ENCODE peak calls at places on chromosomes 6 and 20, in eight cellular contexts. A, C, I, W, S, O, T and D are unnamed samples.

GRCh38 chr6:7249391-7249790 is 63.6 kb downstream of the SSR1 start:
- DNase-seq in A (no peak), T (no peak), S (no peak), W (no peak), I (no peak), O (no peak), C (no peak), D (no peak)

GRCh38 chr6:167825759-167826229 is 917 bp upstream of the AFDN start:
- DNase-seq in W (peak; percentile 78), O (peak; percentile 85), S (peak; percentile 92), I (peak; percentile 80), C (peak; percentile 86), A (peak; percentile 35), T (peak; percentile 52), D (peak; percentile 86)

GRCh38 chr6:99943846-99944245 is 50.2 kb downstream of the MCHR2 start:
- DNase-seq in A (no peak), O (no peak), W (no peak), I (no peak), S (peak; percentile 4), T (no peak), C (no peak), D (no peak)

GRCh38 chr6:154962751-154963150 is 32.4 kb upstream of the TIAM2 start:
- DNase-seq in W (no peak), O (no peak), C (no peak), T (peak; percentile 40), A (no peak), S (no peak), I (no peak), D (no peak)

GRCh38 chr20:63809856-63810255 is 21.2 kb downstream of the ZBTB46 start:
- DNase-seq in S (no peak), W (no peak), T (no peak), A (no peak), I (no peak), C (no peak), O (no peak), D (no peak)

GRCh38 chr20:33875055-33875454 is 63.9 kb downstream of the CHMP4B start:
- DNase-seq in A (no peak), S (no peak), I (no peak), W (no peak), T (no peak), O (peak; percentile 72), C (no peak), D (peak; percentile 83)

GRCh38 chr6:30151580-30151979 is 9.4 kb downstream of the TRIM10 start:
- DNase-seq in W (no peak), A (no peak), S (no peak), O (no peak), I (no peak), C (peak; percentile 57), T (no peak), D (no peak)

GRCh38 chr20:48190757-48191156 is 405.5 kb upstream of the SULF2 start:
- DNase-seq in C (no peak), S (no peak), A (no peak), O (peak; percentile 40), I (no peak), W (no peak), T (no peak), D (no peak)

GRCh38 chr6:138774370-138774769 is 801 bp downstream of the CCDC28A start:
- DNase-seq in W (no peak), S (no peak), I (no peak), O (no peak), A (no peak), T (no peak), C (no peak), D (no peak)

GRCh38 chr20:62523473-62524203 is 47.8 kb upstream of the GATA5 start:
- DNase-seq in A (peak; percentile 49), S (peak; percentile 69), W (no peak), I (no peak), T (peak; percentile 80), O (no peak), C (peak; percentile 99), D (no peak)

GRCh38 chr20:4045741-4046140 is 30.4 kb upstream of the RNF24 start:
- DNase-seq in C (no peak), I (no peak), T (no peak), O (no peak), A (no peak), S (no peak), W (no peak), D (no peak)

GRCh38 chr6:141261016-141261671 is 871.6 kb upstream of the GJE1 start:
- DNase-seq in W (no peak), I (no peak), C (no peak), A (no peak), O (no peak), T (no peak), S (no peak), D (peak; percentile 67)

GRCh38 chr20:49999329-49999728 is 16.5 kb downstream of the SNAI1 start:
- DNase-seq in C (no peak), W (no peak), S (no peak), I (no peak), O (no peak), A (no peak), T (no peak), D (no peak)

GRCh38 chr20:48294196-48294595 is 508.9 kb upstream of the SULF2 start:
- DNase-seq in I (no peak), O (no peak), C (no peak), S (no peak), T (no peak), W (no peak), A (no peak), D (no peak)

GRCh38 chr6:166736606-166737005 is 109.6 kb upstream of the RPS6KA2 start:
- DNase-seq in S (no peak), T (no peak), I (no peak), W (no peak), O (no peak), A (peak; percentile 64), C (no peak), D (no peak)

DNA sequence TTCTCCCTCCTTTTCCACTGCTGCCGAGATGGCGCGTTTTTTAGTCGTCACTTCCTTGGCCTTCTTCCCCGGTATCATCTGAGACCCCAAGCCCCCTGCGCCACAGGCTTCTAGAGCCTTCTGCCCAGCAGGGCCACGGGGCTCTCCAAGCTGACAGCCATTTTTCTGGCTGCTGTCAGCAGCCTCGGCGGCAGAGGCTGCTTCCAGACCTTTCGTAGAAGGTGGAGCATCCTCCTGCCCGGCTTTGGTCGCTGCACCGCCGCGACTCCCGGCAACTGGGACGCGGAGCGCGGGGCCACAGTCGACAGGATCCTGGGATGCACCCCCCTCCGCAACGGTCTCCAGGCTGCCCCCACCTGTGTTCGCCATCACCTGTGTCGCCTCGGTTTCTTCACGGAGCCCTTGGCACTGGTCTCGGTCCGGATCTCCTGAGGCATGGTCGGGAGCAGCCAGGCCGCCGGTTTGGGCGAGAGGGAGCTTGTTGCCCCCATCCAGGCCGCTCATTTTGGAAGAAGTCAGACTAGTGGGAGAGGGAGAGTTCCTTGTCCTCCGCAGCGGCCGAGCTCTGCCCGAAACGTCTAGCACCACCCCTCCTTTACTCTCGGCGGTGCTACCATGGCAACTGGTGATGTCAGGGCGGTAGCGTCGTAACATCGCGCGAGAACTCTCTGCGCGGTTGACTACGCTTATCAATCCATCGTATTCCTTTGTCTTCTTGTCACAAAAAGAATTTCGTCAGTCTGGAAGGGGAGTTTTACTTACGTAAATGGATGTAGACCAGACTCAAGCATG is at the start of gene TSPYL4:
- DNase-seq in W (peak; percentile 95), A (peak; percentile 86), T (peak; percentile 95), O (peak; percentile 95), C (peak; percentile 89), I (peak; percentile 95), S (peak; percentile 99), D (peak; percentile 97)
- TF ChIP-seq POLR2AphosphoS5 in W (peak; percentile 86), A (peak; percentile 94), T (peak; percentile 96), O (peak; percentile 90), C (no peak), I (peak; percentile 99), S (peak; percentile 79), D (peak; percentile 96)

DNA sequence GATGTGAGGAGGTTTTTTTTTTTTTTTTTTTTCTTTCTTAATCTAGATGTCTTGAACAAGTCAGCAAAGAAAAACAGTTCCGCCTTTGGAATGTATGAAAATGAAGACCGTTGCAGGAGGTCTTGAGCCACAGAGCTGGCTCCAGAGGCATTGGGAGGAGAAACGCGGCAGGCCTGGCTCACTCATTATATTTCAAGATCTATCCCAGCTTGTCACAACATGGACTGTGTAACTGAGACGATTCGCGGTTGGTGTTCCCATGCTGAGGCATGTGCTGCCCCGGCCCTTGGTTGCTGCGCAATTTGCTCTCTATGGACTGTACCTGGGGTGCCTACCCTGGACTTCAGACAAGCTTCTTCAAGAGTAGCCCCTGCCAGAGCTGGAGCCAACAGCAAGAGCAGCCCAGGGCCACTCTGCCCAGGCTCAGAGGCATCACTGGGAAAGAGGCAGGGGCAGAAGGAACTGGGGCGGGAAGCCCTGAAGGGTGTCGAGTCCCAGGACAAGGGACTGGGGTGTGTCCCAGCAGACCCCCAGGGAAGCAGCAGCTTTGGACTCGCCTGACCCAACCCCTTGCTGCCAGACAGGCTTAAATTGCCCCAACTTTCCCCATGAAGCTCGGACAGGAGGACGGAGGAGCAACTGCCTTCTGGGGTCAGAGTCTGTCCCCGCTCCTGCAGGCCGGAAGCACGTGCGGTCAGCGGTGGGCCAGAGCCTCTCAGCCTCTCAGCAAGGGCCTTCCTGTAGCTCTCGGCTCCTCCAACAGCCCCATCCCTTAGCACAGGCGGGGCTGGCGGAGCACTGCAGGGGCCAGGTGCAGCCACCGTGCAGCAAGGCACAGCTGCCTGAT is 32.2 kb upstream of the STX16 start:
- DNase-seq in C (no peak), I (peak; percentile 47), W (no peak), O (no peak), T (no peak), S (peak; percentile 61), A (no peak), D (peak; percentile 58)
- H3K27ac ChIP-seq in C (no peak overlapping the region), I (no peak overlapping the region), W (no peak overlapping the region), O (no peak overlapping the region), T (no peak overlapping the region), S (no peak overlapping the region), A (no peak overlapping the region), D (no peak overlapping the region)

GRCh38 chr6:73985891-73986290 is 289.9 kb downstream of the CD109 start:
- DNase-seq in S (peak; percentile 43), T (no peak), W (no peak), O (no peak), C (no peak), A (peak; percentile 12), I (no peak), D (no peak)
- TF ChIP-seq CTCF in S (peak; percentile 50), T (peak; percentile 22), W (no peak), O (no peak), C (no peak), A (peak; percentile 63), I (no peak), D (no peak)

GRCh38 chr6:157023958-157024357 is 246.8 kb downstream of the ARID1B start:
- DNase-seq in W (peak; percentile 38), C (no peak), I (no peak), T (no peak), A (no peak), O (no peak), S (no peak), D (no peak)
- TF ChIP-seq POLR2AphosphoS5 in W (no peak), C (no peak), I (no peak), T (no peak), A (no peak), O (no peak), S (no peak), D (no peak)

GRCh38 chr6:15305496-15305895 is 59.6 kb downstream of the JARID2 start:
- DNase-seq in S (no peak), A (no peak), C (no peak), T (no peak), W (no peak), O (no peak), I (no peak), D (no peak)
- H3K27ac ChIP-seq in S (peak overlapping the region; percentile 5), A (no peak overlapping the region), C (no peak overlapping the region), T (no peak overlapping the region), W (no peak overlapping the region), O (no peak overlapping the region), I (no peak overlapping the region), D (no peak overlapping the region)

GRCh38 chr20:11207749-11208502 is 534.1 kb upstream of the JAG1 start:
- DNase-seq in A (peak; percentile 86), W (no peak), S (no peak), T (peak; percentile 76), O (no peak), C (no peak), I (no peak), D (no peak)
- TF ChIP-seq CTCF in A (no peak), W (no peak), S (no peak), T (no peak), O (no peak), C (no peak), I (no peak), D (no peak)